ENCODE peak calls at places on chromosomes 7 and 10, in six cellular contexts. One of them, this sample, is unnamed.
A peak's percentile ranks its signal among the peaks of the same experiment; 100 is the strongest.

GRCh38 chr7:112986256-112987031 is 100.2 kb downstream of the GPR85 start:
- DNase-seq in endodermal cell: no peak
- DNase-seq in cardiac fibroblast: peak; percentile 54
- DNase-seq in breast epithelium: no peak
- DNase-seq in fibroblast of the aortic adventitia: peak; percentile 71
- DNase-seq in progenitor cell of endocrine pancreas: no peak
- DNase-seq in this sample: no peak

GRCh38 chr7:129093867-129094456 is 39.1 kb upstream of the TNPO3 start:
- DNase-seq in endodermal cell: no peak
- DNase-seq in cardiac fibroblast: no peak
- DNase-seq in breast epithelium: no peak
- DNase-seq in fibroblast of the aortic adventitia: no peak
- DNase-seq in progenitor cell of endocrine pancreas: no peak
- DNase-seq in this sample: no peak

GRCh38 chr7:43648725-43649406 is 66.0 kb downstream of the STK17A start:
- DNase-seq in endodermal cell: no peak
- DNase-seq in cardiac fibroblast: peak; percentile 65
- DNase-seq in breast epithelium: no peak
- DNase-seq in fibroblast of the aortic adventitia: peak; percentile 74
- DNase-seq in progenitor cell of endocrine pancreas: no peak
- DNase-seq in this sample: no peak

GRCh38 chr10:34200355-34200901 is 614.7 kb downstream of the PARD3 start:
- DNase-seq in endodermal cell: no peak
- DNase-seq in cardiac fibroblast: peak; percentile 68
- DNase-seq in breast epithelium: no peak
- DNase-seq in fibroblast of the aortic adventitia: no peak
- DNase-seq in progenitor cell of endocrine pancreas: no peak
- DNase-seq in this sample: no peak

GRCh38 chr10:47388879-47389278 is 4.8 kb upstream of the ZNF488 start:
- DNase-seq in endodermal cell: no peak
- DNase-seq in cardiac fibroblast: no peak
- DNase-seq in breast epithelium: no peak
- DNase-seq in fibroblast of the aortic adventitia: no peak
- DNase-seq in progenitor cell of endocrine pancreas: no peak
- DNase-seq in this sample: no peak

GRCh38 chr7:40983106-40983505 is 719.8 kb downstream of the INHBA start:
- DNase-seq in endodermal cell: no peak
- DNase-seq in cardiac fibroblast: no peak
- DNase-seq in breast epithelium: no peak
- DNase-seq in fibroblast of the aortic adventitia: no peak
- DNase-seq in progenitor cell of endocrine pancreas: no peak
- DNase-seq in this sample: no peak

GRCh38 chr7:2619120-2619519 is 12.7 kb upstream of the TTYH3 start:
- DNase-seq in endodermal cell: no peak
- DNase-seq in cardiac fibroblast: no peak
- DNase-seq in breast epithelium: no peak
- DNase-seq in fibroblast of the aortic adventitia: peak; percentile 71
- DNase-seq in progenitor cell of endocrine pancreas: no peak
- DNase-seq in this sample: no peak

GRCh38 chr10:13366891-13367290 is 18.8 kb upstream of the SEPHS1 start:
- DNase-seq in endodermal cell: peak; percentile 88
- DNase-seq in cardiac fibroblast: no peak
- DNase-seq in breast epithelium: no peak
- DNase-seq in fibroblast of the aortic adventitia: no peak
- DNase-seq in progenitor cell of endocrine pancreas: no peak
- DNase-seq in this sample: no peak

GRCh38 chr10:17200035-17200884 is 1.2 kb downstream of the TRDMT1 start:
- DNase-seq in endodermal cell: no peak
- DNase-seq in cardiac fibroblast: peak; percentile 48
- DNase-seq in breast epithelium: no peak
- DNase-seq in fibroblast of the aortic adventitia: peak; percentile 40
- DNase-seq in progenitor cell of endocrine pancreas: no peak
- DNase-seq in this sample: no peak

GRCh38 chr7:133853706-133854276 is 273.3 kb upstream of the LRGUK start:
- DNase-seq in endodermal cell: peak; percentile 85
- DNase-seq in cardiac fibroblast: peak; percentile 76
- DNase-seq in breast epithelium: peak; percentile 60
- DNase-seq in fibroblast of the aortic adventitia: peak; percentile 76
- DNase-seq in progenitor cell of endocrine pancreas: no peak
- DNase-seq in this sample: peak; percentile 88

GRCh38 chr7:128974241-128974934 is 36.7 kb downstream of the IRF5 start:
- DNase-seq in endodermal cell: peak; percentile 47
- DNase-seq in cardiac fibroblast: peak; percentile 75
- DNase-seq in breast epithelium: no peak
- DNase-seq in fibroblast of the aortic adventitia: peak; percentile 76
- DNase-seq in progenitor cell of endocrine pancreas: no peak
- DNase-seq in this sample: no peak

GRCh38 chr7:291302-292092 is 1.5 kb downstream of the FOXL3 start:
- DNase-seq in endodermal cell: peak; percentile 16
- DNase-seq in cardiac fibroblast: no peak
- DNase-seq in breast epithelium: peak; percentile 33
- DNase-seq in fibroblast of the aortic adventitia: no peak
- DNase-seq in progenitor cell of endocrine pancreas: no peak
- DNase-seq in this sample: no peak

GRCh38 chr7:111741811-111742240 is 179.5 kb upstream of the IMMP2L start:
- DNase-seq in endodermal cell: peak; percentile 82
- DNase-seq in cardiac fibroblast: peak; percentile 86
- DNase-seq in breast epithelium: no peak
- DNase-seq in fibroblast of the aortic adventitia: peak; percentile 82
- DNase-seq in progenitor cell of endocrine pancreas: peak; percentile 17
- DNase-seq in this sample: no peak

GRCh38 chr10:96618648-96619047 is 31.8 kb upstream of the TM9SF3 start:
- DNase-seq in endodermal cell: peak; percentile 50
- DNase-seq in cardiac fibroblast: peak; percentile 71
- DNase-seq in breast epithelium: no peak
- DNase-seq in fibroblast of the aortic adventitia: peak; percentile 41
- DNase-seq in progenitor cell of endocrine pancreas: no peak
- DNase-seq in this sample: no peak

GRCh38 chr7:44329081-44329480 is 3.7 kb upstream of the CAMK2B start:
- DNase-seq in endodermal cell: no peak
- DNase-seq in cardiac fibroblast: no peak
- DNase-seq in breast epithelium: no peak
- DNase-seq in fibroblast of the aortic adventitia: no peak
- DNase-seq in progenitor cell of endocrine pancreas: no peak
- DNase-seq in this sample: no peak

GRCh38 chr7:117090820-117091219 is 137.5 kb downstream of the ST7 start:
- DNase-seq in endodermal cell: no peak
- DNase-seq in cardiac fibroblast: no peak
- DNase-seq in breast epithelium: no peak
- DNase-seq in fibroblast of the aortic adventitia: no peak
- DNase-seq in progenitor cell of endocrine pancreas: no peak
- DNase-seq in this sample: no peak

GRCh38 chr10:76033457-76034196 is 602.2 kb downstream of the LRMDA start:
- DNase-seq in endodermal cell: no peak
- DNase-seq in cardiac fibroblast: peak; percentile 22
- DNase-seq in breast epithelium: no peak
- DNase-seq in fibroblast of the aortic adventitia: peak; percentile 43
- DNase-seq in progenitor cell of endocrine pancreas: no peak
- DNase-seq in this sample: no peak
- TF ChIP-seq CTCF in endodermal cell: peak; percentile 54
- TF ChIP-seq CTCF in cardiac fibroblast: no peak
- TF ChIP-seq CTCF in breast epithelium: peak; percentile 29
- TF ChIP-seq CTCF in fibroblast of the aortic adventitia: no peak
- TF ChIP-seq CTCF in progenitor cell of endocrine pancreas: peak; percentile 44
- TF ChIP-seq CTCF in this sample: no peak

GRCh38 chr7:121078701-121079227 is 90.3 kb downstream of the CPED1 start:
- DNase-seq in endodermal cell: no peak
- DNase-seq in cardiac fibroblast: no peak
- DNase-seq in breast epithelium: no peak
- DNase-seq in fibroblast of the aortic adventitia: no peak
- DNase-seq in progenitor cell of endocrine pancreas: no peak
- DNase-seq in this sample: no peak
- TF ChIP-seq CTCF in endodermal cell: no peak
- TF ChIP-seq CTCF in cardiac fibroblast: no peak
- TF ChIP-seq CTCF in breast epithelium: no peak
- TF ChIP-seq CTCF in fibroblast of the aortic adventitia: no peak
- TF ChIP-seq CTCF in progenitor cell of endocrine pancreas: no peak
- TF ChIP-seq CTCF in this sample: no peak

GRCh38 chr7:19339512-19339911 is 194.3 kb upstream of the FERD3L start:
- DNase-seq in endodermal cell: no peak
- DNase-seq in cardiac fibroblast: no peak
- DNase-seq in breast epithelium: no peak
- DNase-seq in fibroblast of the aortic adventitia: no peak
- DNase-seq in progenitor cell of endocrine pancreas: no peak
- DNase-seq in this sample: peak; percentile 83

GRCh38 chr7:19333706-19334105 is 188.5 kb upstream of the FERD3L start:
- DNase-seq in endodermal cell: no peak
- DNase-seq in cardiac fibroblast: no peak
- DNase-seq in breast epithelium: no peak
- DNase-seq in fibroblast of the aortic adventitia: no peak
- DNase-seq in progenitor cell of endocrine pancreas: no peak
- DNase-seq in this sample: no peak
- TF ChIP-seq CTCF in endodermal cell: no peak
- TF ChIP-seq CTCF in cardiac fibroblast: no peak
- TF ChIP-seq CTCF in breast epithelium: no peak
- TF ChIP-seq CTCF in fibroblast of the aortic adventitia: no peak
- TF ChIP-seq CTCF in progenitor cell of endocrine pancreas: no peak
- TF ChIP-seq CTCF in this sample: no peak

DNA sequence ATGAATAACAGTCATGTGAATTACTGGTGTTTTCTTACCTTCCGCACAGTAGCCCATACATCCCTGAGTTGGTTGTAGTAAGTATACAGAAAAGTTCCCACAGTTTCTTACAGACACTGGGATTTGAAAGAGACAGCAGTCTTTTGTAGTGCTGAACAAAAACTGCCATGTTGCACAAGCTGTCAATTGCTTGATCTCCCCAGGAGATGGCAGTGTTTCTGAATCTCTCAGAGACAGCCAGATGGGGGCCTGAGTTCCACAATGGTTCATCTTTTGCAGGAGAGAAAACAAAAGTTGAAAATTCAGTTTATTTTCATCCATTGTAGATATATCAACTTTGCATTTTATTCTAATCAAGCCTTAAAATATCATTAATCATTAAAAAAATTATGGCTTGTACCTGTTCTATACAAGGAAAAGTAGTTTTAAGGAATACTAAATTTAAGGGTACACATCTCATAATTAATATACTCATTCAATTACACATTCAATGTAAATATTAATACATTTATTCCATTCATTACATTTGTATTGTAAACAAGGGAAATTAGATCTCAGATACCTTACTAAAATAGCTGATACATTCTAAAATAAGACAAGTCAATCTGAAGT is 14.5 kb downstream of the VWDE start:
- DNase-seq in endodermal cell: peak; percentile 81
- DNase-seq in cardiac fibroblast: peak; percentile 70
- DNase-seq in breast epithelium: no peak
- DNase-seq in fibroblast of the aortic adventitia: peak; percentile 59
- DNase-seq in progenitor cell of endocrine pancreas: peak; percentile 24
- DNase-seq in this sample: no peak
- TF ChIP-seq CTCF in endodermal cell: peak; percentile 92
- TF ChIP-seq CTCF in cardiac fibroblast: peak; percentile 81
- TF ChIP-seq CTCF in breast epithelium: peak; percentile 49
- TF ChIP-seq CTCF in fibroblast of the aortic adventitia: peak; percentile 88
- TF ChIP-seq CTCF in progenitor cell of endocrine pancreas: peak; percentile 88
- TF ChIP-seq CTCF in this sample: peak; percentile 83

GRCh38 chr10:23204773-23205172 is 12.7 kb downstream of the PTF1A start:
- DNase-seq in endodermal cell: peak; percentile 83
- DNase-seq in cardiac fibroblast: no peak
- DNase-seq in breast epithelium: no peak
- DNase-seq in fibroblast of the aortic adventitia: no peak
- DNase-seq in progenitor cell of endocrine pancreas: no peak
- DNase-seq in this sample: no peak
- TF ChIP-seq CTCF in endodermal cell: peak; percentile 60
- TF ChIP-seq CTCF in cardiac fibroblast: no peak
- TF ChIP-seq CTCF in breast epithelium: no peak
- TF ChIP-seq CTCF in fibroblast of the aortic adventitia: no peak
- TF ChIP-seq CTCF in progenitor cell of endocrine pancreas: no peak
- TF ChIP-seq CTCF in this sample: no peak